ENCODE peak calls at places on chromosomes 3 and 15, in six cellular contexts. One of them, this sample, is unnamed.

GRCh38 chr3:147398841-147399534 is 7.4 kb downstream of the ZIC4 start:
- DNase-seq in OCI-LY7: no peak
- DNase-seq in naive thymus-derived CD4-positive, alpha-beta T cell: no peak
- DNase-seq in cardiac muscle cell: no peak
- DNase-seq in psoas muscle: no peak
- DNase-seq in CD8-positive, alpha-beta T cell: no peak
- DNase-seq in this sample: no peak

GRCh38 chr15:56683925-56684324 is 49.4 kb downstream of the ZNF280D start:
- DNase-seq in psoas muscle: no peak
- DNase-seq in naive thymus-derived CD4-positive, alpha-beta T cell: no peak
- DNase-seq in OCI-LY7: peak; percentile 6
- DNase-seq in CD8-positive, alpha-beta T cell: no peak
- DNase-seq in cardiac muscle cell: peak; percentile 1
- DNase-seq in this sample: no peak

GRCh38 chr3:5133239-5133638 is 11.1 kb downstream of the ARL8B start:
- DNase-seq in CD8-positive, alpha-beta T cell: no peak
- DNase-seq in naive thymus-derived CD4-positive, alpha-beta T cell: no peak
- DNase-seq in cardiac muscle cell: no peak
- DNase-seq in psoas muscle: no peak
- DNase-seq in OCI-LY7: no peak
- DNase-seq in this sample: no peak

GRCh38 chr3:138593488-138594149 is 441 bp downstream of the CEP70 start:
- DNase-seq in CD8-positive, alpha-beta T cell: no peak
- DNase-seq in naive thymus-derived CD4-positive, alpha-beta T cell: no peak
- DNase-seq in psoas muscle: no peak
- DNase-seq in cardiac muscle cell: peak; percentile 10
- DNase-seq in OCI-LY7: no peak
- DNase-seq in this sample: no peak

GRCh38 chr3:192917508-192918274 is at the start of gene MB21D2:
- DNase-seq in OCI-LY7: no peak
- DNase-seq in cardiac muscle cell: peak; percentile 75
- DNase-seq in psoas muscle: peak; percentile 77
- DNase-seq in naive thymus-derived CD4-positive, alpha-beta T cell: peak; percentile 55
- DNase-seq in CD8-positive, alpha-beta T cell: no peak
- DNase-seq in this sample: peak; percentile 91

GRCh38 chr3:137763594-137763938 is 549 bp upstream of the SOX14 start:
- DNase-seq in CD8-positive, alpha-beta T cell: no peak
- DNase-seq in cardiac muscle cell: no peak
- DNase-seq in OCI-LY7: no peak
- DNase-seq in naive thymus-derived CD4-positive, alpha-beta T cell: no peak
- DNase-seq in psoas muscle: no peak
- DNase-seq in this sample: no peak

GRCh38 chr3:98977520-98977919 is 76.0 kb upstream of the DCBLD2 start:
- DNase-seq in naive thymus-derived CD4-positive, alpha-beta T cell: no peak
- DNase-seq in OCI-LY7: no peak
- DNase-seq in cardiac muscle cell: no peak
- DNase-seq in psoas muscle: no peak
- DNase-seq in CD8-positive, alpha-beta T cell: no peak
- DNase-seq in this sample: no peak

GRCh38 chr3:40381904-40382616 is 4.9 kb upstream of the ENTPD3 start:
- DNase-seq in cardiac muscle cell: no peak
- DNase-seq in OCI-LY7: no peak
- DNase-seq in psoas muscle: no peak
- DNase-seq in CD8-positive, alpha-beta T cell: no peak
- DNase-seq in naive thymus-derived CD4-positive, alpha-beta T cell: no peak
- DNase-seq in this sample: no peak

GRCh38 chr3:168939651-168940238 is 723.8 kb downstream of the MECOM start:
- DNase-seq in naive thymus-derived CD4-positive, alpha-beta T cell: no peak
- DNase-seq in cardiac muscle cell: no peak
- DNase-seq in psoas muscle: no peak
- DNase-seq in CD8-positive, alpha-beta T cell: no peak
- DNase-seq in OCI-LY7: no peak
- DNase-seq in this sample: no peak

GRCh38 chr3:185825639-185826481 is 1.0 kb upstream of the IGF2BP2 start:
- DNase-seq in CD8-positive, alpha-beta T cell: no peak
- DNase-seq in cardiac muscle cell: peak; percentile 71
- DNase-seq in OCI-LY7: peak; percentile 1
- DNase-seq in psoas muscle: peak; percentile 20
- DNase-seq in naive thymus-derived CD4-positive, alpha-beta T cell: peak; percentile 5
- DNase-seq in this sample: peak; percentile 24

GRCh38 chr3:183545688-183546087 is 9.8 kb downstream of the KLHL6 start:
- DNase-seq in naive thymus-derived CD4-positive, alpha-beta T cell: no peak
- DNase-seq in cardiac muscle cell: no peak
- DNase-seq in psoas muscle: no peak
- DNase-seq in CD8-positive, alpha-beta T cell: no peak
- DNase-seq in OCI-LY7: no peak
- DNase-seq in this sample: no peak

GRCh38 chr3:127166501-127167065 is 26.3 kb upstream of the PRR23E start:
- DNase-seq in psoas muscle: no peak
- DNase-seq in CD8-positive, alpha-beta T cell: no peak
- DNase-seq in OCI-LY7: no peak
- DNase-seq in cardiac muscle cell: no peak
- DNase-seq in naive thymus-derived CD4-positive, alpha-beta T cell: no peak
- DNase-seq in this sample: no peak

GRCh38 chr3:194123735-194124134 is 12.2 kb upstream of the HES1 start:
- DNase-seq in CD8-positive, alpha-beta T cell: no peak
- DNase-seq in cardiac muscle cell: peak; percentile 16
- DNase-seq in naive thymus-derived CD4-positive, alpha-beta T cell: no peak
- DNase-seq in OCI-LY7: no peak
- DNase-seq in psoas muscle: no peak
- DNase-seq in this sample: no peak

GRCh38 chr3:108489776-108490175 is 20.6 kb downstream of the MYH15 start:
- DNase-seq in CD8-positive, alpha-beta T cell: peak; percentile 7
- DNase-seq in OCI-LY7: peak; percentile 51
- DNase-seq in cardiac muscle cell: peak; percentile 57
- DNase-seq in naive thymus-derived CD4-positive, alpha-beta T cell: peak; percentile 64
- DNase-seq in psoas muscle: no peak
- DNase-seq in this sample: peak; percentile 41

GRCh38 chr15:96521386-96521785 is 190.9 kb downstream of the NR2F2 start:
- DNase-seq in psoas muscle: no peak
- DNase-seq in OCI-LY7: no peak
- DNase-seq in CD8-positive, alpha-beta T cell: no peak
- DNase-seq in cardiac muscle cell: no peak
- DNase-seq in naive thymus-derived CD4-positive, alpha-beta T cell: no peak
- DNase-seq in this sample: no peak

GRCh38 chr15:37104413-37105392 is 4.4 kb upstream of the MEIS2 start:
- DNase-seq in CD8-positive, alpha-beta T cell: no peak
- DNase-seq in OCI-LY7: no peak
- DNase-seq in cardiac muscle cell: no peak
- DNase-seq in psoas muscle: no peak
- DNase-seq in naive thymus-derived CD4-positive, alpha-beta T cell: no peak
- DNase-seq in this sample: no peak

GRCh38 chr15:100098705-100099104 is 243.1 kb downstream of the ADAMTS17 start:
- DNase-seq in OCI-LY7: no peak
- DNase-seq in naive thymus-derived CD4-positive, alpha-beta T cell: no peak
- DNase-seq in psoas muscle: no peak
- DNase-seq in cardiac muscle cell: no peak
- DNase-seq in CD8-positive, alpha-beta T cell: no peak
- DNase-seq in this sample: no peak

GRCh38 chr3:20073683-20074082 is 33.4 kb downstream of the KAT2B start:
- DNase-seq in psoas muscle: no peak
- DNase-seq in cardiac muscle cell: no peak
- DNase-seq in OCI-LY7: no peak
- DNase-seq in naive thymus-derived CD4-positive, alpha-beta T cell: no peak
- DNase-seq in CD8-positive, alpha-beta T cell: no peak
- DNase-seq in this sample: no peak

GRCh38 chr15:82585072-82585471 is 44.8 kb upstream of the RPS17 start:
- DNase-seq in naive thymus-derived CD4-positive, alpha-beta T cell: no peak
- DNase-seq in CD8-positive, alpha-beta T cell: no peak
- DNase-seq in OCI-LY7: no peak
- DNase-seq in psoas muscle: no peak
- DNase-seq in cardiac muscle cell: peak; percentile 17
- DNase-seq in this sample: no peak

GRCh38 chr3:126448141-126448892 is 27.4 kb downstream of the ZXDC start:
- DNase-seq in cardiac muscle cell: no peak
- DNase-seq in CD8-positive, alpha-beta T cell: no peak
- DNase-seq in psoas muscle: no peak
- DNase-seq in OCI-LY7: no peak
- DNase-seq in naive thymus-derived CD4-positive, alpha-beta T cell: no peak
- DNase-seq in this sample: no peak

GRCh38 chr3:53730565-53730964 is 115.7 kb downstream of the CHDH start:
- DNase-seq in psoas muscle: peak; percentile 23
- DNase-seq in naive thymus-derived CD4-positive, alpha-beta T cell: no peak
- DNase-seq in CD8-positive, alpha-beta T cell: no peak
- DNase-seq in OCI-LY7: no peak
- DNase-seq in cardiac muscle cell: no peak
- DNase-seq in this sample: peak; percentile 67

GRCh38 chr3:44874308-44874707 is at the start of gene TGM4:
- DNase-seq in OCI-LY7: no peak
- DNase-seq in CD8-positive, alpha-beta T cell: no peak
- DNase-seq in naive thymus-derived CD4-positive, alpha-beta T cell: no peak
- DNase-seq in psoas muscle: no peak
- DNase-seq in cardiac muscle cell: no peak
- DNase-seq in this sample: no peak

GRCh38 chr15:33089878-33090757 is 104.4 kb downstream of the FMN1 start:
- DNase-seq in OCI-LY7: no peak
- DNase-seq in naive thymus-derived CD4-positive, alpha-beta T cell: peak; percentile 36
- DNase-seq in CD8-positive, alpha-beta T cell: no peak
- DNase-seq in cardiac muscle cell: no peak
- DNase-seq in psoas muscle: no peak
- DNase-seq in this sample: no peak

GRCh38 chr3:181718416-181718815 is 6.7 kb downstream of the SOX2 start:
- DNase-seq in naive thymus-derived CD4-positive, alpha-beta T cell: no peak
- DNase-seq in CD8-positive, alpha-beta T cell: no peak
- DNase-seq in cardiac muscle cell: no peak
- DNase-seq in psoas muscle: no peak
- DNase-seq in OCI-LY7: no peak
- DNase-seq in this sample: no peak
- H3K4me1 ChIP-seq in naive thymus-derived CD4-positive, alpha-beta T cell: no peaks in the 10 kb centered on the region
- H3K4me1 ChIP-seq in CD8-positive, alpha-beta T cell: no peaks in the 10 kb centered on the region
- H3K4me1 ChIP-seq in cardiac muscle cell: no peaks in the 10 kb centered on the region
- H3K4me1 ChIP-seq in psoas muscle: no peaks in the 10 kb centered on the region
- H3K4me1 ChIP-seq in OCI-LY7: peaks cover 48% of the 10 kb centered on the region
- H3K4me1 ChIP-seq in this sample: no peaks in the 10 kb centered on the region

DNA sequence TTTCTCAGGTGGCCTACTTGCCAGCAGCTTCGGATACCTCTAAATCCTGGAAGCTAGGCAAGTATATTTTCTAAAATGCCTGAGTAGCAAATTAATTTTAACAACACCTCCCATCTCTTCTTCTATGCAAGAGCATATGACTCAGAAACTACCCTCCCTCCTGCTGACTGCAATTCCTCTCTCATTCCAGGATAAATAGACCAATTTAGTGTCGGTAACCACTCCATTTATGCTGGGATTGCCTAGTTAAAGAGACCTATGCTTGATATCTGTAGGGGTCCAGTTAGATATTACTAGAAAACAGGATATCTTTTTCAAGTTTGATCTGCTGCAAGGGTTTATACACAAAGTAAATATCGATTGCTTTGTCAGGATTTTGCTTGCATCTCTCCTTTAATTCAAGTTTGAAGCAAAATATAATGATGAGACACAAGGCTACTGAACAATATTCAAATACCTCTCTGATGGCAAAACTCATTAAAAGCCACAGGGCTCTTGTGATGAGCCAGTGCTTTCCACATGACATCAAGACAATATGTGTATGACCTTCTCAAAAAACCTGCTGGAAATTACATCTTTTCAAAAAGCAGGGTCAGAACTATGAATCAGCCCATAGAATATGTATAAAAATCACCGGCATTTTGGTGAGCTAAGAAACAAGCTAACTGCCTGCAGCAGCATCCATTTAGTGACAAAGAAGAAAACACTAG is 491.6 kb upstream of the NECTIN3 start:
- DNase-seq in cardiac muscle cell: no peak
- DNase-seq in naive thymus-derived CD4-positive, alpha-beta T cell: no peak
- DNase-seq in CD8-positive, alpha-beta T cell: no peak
- DNase-seq in OCI-LY7: no peak
- DNase-seq in psoas muscle: no peak
- DNase-seq in this sample: no peak
- H3K4me1 ChIP-seq in cardiac muscle cell: peaks cover 8% of the 10 kb centered on the region
- H3K4me1 ChIP-seq in naive thymus-derived CD4-positive, alpha-beta T cell: no peaks in the 10 kb centered on the region
- H3K4me1 ChIP-seq in CD8-positive, alpha-beta T cell: no peaks in the 10 kb centered on the region
- H3K4me1 ChIP-seq in OCI-LY7: no peaks in the 10 kb centered on the region
- H3K4me1 ChIP-seq in psoas muscle: no peaks in the 10 kb centered on the region
- H3K4me1 ChIP-seq in this sample: no peaks in the 10 kb centered on the region

GRCh38 chr15:22956257-22956979 is 23.8 kb downstream of the CYFIP1 start:
- DNase-seq in naive thymus-derived CD4-positive, alpha-beta T cell: no peak
- DNase-seq in CD8-positive, alpha-beta T cell: no peak
- DNase-seq in cardiac muscle cell: no peak
- DNase-seq in psoas muscle: no peak
- DNase-seq in OCI-LY7: no peak
- DNase-seq in this sample: no peak
- H3K4me1 ChIP-seq in naive thymus-derived CD4-positive, alpha-beta T cell: no peaks in the 10 kb centered on the region
- H3K4me1 ChIP-seq in CD8-positive, alpha-beta T cell: no peaks in the 10 kb centered on the region
- H3K4me1 ChIP-seq in cardiac muscle cell: no peaks in the 10 kb centered on the region
- H3K4me1 ChIP-seq in psoas muscle: peaks cover 17% of the 10 kb centered on the region
- H3K4me1 ChIP-seq in OCI-LY7: no peaks in the 10 kb centered on the region
- H3K4me1 ChIP-seq in this sample: peaks cover 12% of the 10 kb centered on the region

DNA sequence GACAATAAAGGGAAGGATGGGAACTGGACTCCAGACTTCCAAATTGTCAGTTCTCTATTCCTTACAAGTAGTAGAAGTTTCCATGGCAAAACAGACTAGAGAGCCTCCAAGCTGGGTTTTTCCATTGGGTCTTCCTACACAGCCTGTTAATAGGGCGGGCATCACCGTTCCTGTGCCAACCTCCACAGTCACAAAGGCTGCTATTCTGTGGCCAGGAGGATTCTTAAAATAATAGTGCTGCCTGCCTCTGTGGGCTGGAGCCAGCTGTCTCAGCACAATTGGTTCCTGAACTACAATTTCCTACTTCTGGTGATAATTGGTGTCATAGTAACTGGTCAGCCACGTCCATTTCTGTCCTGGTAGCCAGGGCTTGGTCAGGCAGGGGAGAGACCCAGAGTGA is 38.6 kb downstream of the LYZL4 start:
- DNase-seq in cardiac muscle cell: no peak
- DNase-seq in CD8-positive, alpha-beta T cell: no peak
- DNase-seq in psoas muscle: no peak
- DNase-seq in OCI-LY7: no peak
- DNase-seq in naive thymus-derived CD4-positive, alpha-beta T cell: no peak
- DNase-seq in this sample: no peak
- H3K4me1 ChIP-seq in cardiac muscle cell: no peaks in the 10 kb centered on the region
- H3K4me1 ChIP-seq in CD8-positive, alpha-beta T cell: no peaks in the 10 kb centered on the region
- H3K4me1 ChIP-seq in psoas muscle: no peaks in the 10 kb centered on the region
- H3K4me1 ChIP-seq in OCI-LY7: no peaks in the 10 kb centered on the region
- H3K4me1 ChIP-seq in naive thymus-derived CD4-positive, alpha-beta T cell: no peaks in the 10 kb centered on the region
- H3K4me1 ChIP-seq in this sample: no peaks in the 10 kb centered on the region

GRCh38 chr3:14879161-14879888 is 60.6 kb downstream of the FGD5 start:
- DNase-seq in psoas muscle: peak; percentile 19
- DNase-seq in naive thymus-derived CD4-positive, alpha-beta T cell: peak; percentile 47
- DNase-seq in cardiac muscle cell: no peak
- DNase-seq in CD8-positive, alpha-beta T cell: peak; percentile 5
- DNase-seq in OCI-LY7: no peak
- DNase-seq in this sample: no peak
- H3K4me1 ChIP-seq in psoas muscle: no peaks in the 10 kb centered on the region
- H3K4me1 ChIP-seq in naive thymus-derived CD4-positive, alpha-beta T cell: peaks cover 59% of the 10 kb centered on the region
- H3K4me1 ChIP-seq in cardiac muscle cell: no peaks in the 10 kb centered on the region
- H3K4me1 ChIP-seq in CD8-positive, alpha-beta T cell: peaks cover 55% of the 10 kb centered on the region
- H3K4me1 ChIP-seq in OCI-LY7: peaks cover 10% of the 10 kb centered on the region
- H3K4me1 ChIP-seq in this sample: no peaks in the 10 kb centered on the region

DNA sequence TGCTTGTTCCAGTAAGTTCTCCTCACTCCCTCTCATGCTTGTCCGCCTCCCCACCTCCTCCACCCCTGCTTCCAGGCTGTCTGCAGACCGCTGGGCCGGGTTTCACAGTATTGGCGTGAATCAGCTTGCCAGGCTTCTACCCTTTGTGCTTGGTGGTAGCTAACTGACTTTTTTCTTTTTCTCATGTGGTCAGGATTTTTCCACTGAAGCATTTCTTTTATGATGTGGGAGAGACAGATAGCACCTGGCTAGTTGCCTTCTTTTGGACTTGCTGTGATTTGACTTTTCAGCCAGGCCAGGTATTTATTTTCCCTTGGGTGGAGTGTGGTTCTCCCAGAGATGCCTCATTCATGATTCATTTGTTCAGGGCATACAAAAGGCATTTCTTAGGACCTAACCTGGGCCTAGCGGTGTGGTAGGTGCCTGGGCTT is 60.6 kb downstream of the ST6GAL1 start:
- DNase-seq in naive thymus-derived CD4-positive, alpha-beta T cell: no peak
- DNase-seq in cardiac muscle cell: no peak
- DNase-seq in CD8-positive, alpha-beta T cell: no peak
- DNase-seq in OCI-LY7: no peak
- DNase-seq in psoas muscle: no peak
- DNase-seq in this sample: peak; percentile 60
- H3K4me1 ChIP-seq in naive thymus-derived CD4-positive, alpha-beta T cell: no peaks in the 10 kb centered on the region
- H3K4me1 ChIP-seq in cardiac muscle cell: peaks cover 15% of the 10 kb centered on the region
- H3K4me1 ChIP-seq in CD8-positive, alpha-beta T cell: peaks cover 3% of the 10 kb centered on the region
- H3K4me1 ChIP-seq in OCI-LY7: peaks cover 100% of the 10 kb centered on the region
- H3K4me1 ChIP-seq in psoas muscle: peaks cover 24% of the 10 kb centered on the region
- H3K4me1 ChIP-seq in this sample: no peaks in the 10 kb centered on the region

This sample was measured in testis.